ENCODE peak calls at places on chromosomes 7 and 10, in seven cellular contexts. One of them, this sample, is unnamed. For H3K4me1, the result is how much of the 10 kb centered on the place peaks cover.

GRCh38 chr10:29324220-29324831 is 35.5 kb downstream of the LYZL1 start:
- ATAC-seq in upper lobe of left lung: no peak
- ATAC-seq in K562: no peak
- ATAC-seq in HCT116: no peak
- ATAC-seq in GM12878: no peak
- ATAC-seq in Panc1: no peak
- ATAC-seq in HepG2: peak
- ATAC-seq in this sample: no peak

GRCh38 chr7:156073366-156074052 is 261.2 kb upstream of the SHH start:
- ATAC-seq in upper lobe of left lung: no peak
- ATAC-seq in K562: no peak
- ATAC-seq in HCT116: no peak
- ATAC-seq in GM12878: no peak
- ATAC-seq in Panc1: no peak
- ATAC-seq in HepG2: no peak
- ATAC-seq in this sample: no peak

GRCh38 chr10:127878474-127879055 is 14.2 kb downstream of the CLRN3 start:
- ATAC-seq in upper lobe of left lung: peak
- ATAC-seq in K562: no peak
- ATAC-seq in HCT116: no peak
- ATAC-seq in GM12878: no peak
- ATAC-seq in Panc1: no peak
- ATAC-seq in HepG2: no peak
- ATAC-seq in this sample: peak

GRCh38 chr10:35685402-35685801 is 43.3 kb upstream of the FZD8 start:
- ATAC-seq in upper lobe of left lung: no peak
- ATAC-seq in K562: no peak
- ATAC-seq in HCT116: no peak
- ATAC-seq in GM12878: no peak
- ATAC-seq in Panc1: no peak
- ATAC-seq in HepG2: peak
- ATAC-seq in this sample: no peak

GRCh38 chr10:103479135-103479534 is at the start of gene CALHM3:
- ATAC-seq in upper lobe of left lung: peak
- ATAC-seq in K562: peak
- ATAC-seq in HCT116: peak
- ATAC-seq in GM12878: no peak
- ATAC-seq in Panc1: peak
- ATAC-seq in HepG2: peak
- ATAC-seq in this sample: no peak

GRCh38 chr7:64320547-64321495 is 7.1 kb downstream of the ZNF736 start:
- ATAC-seq in upper lobe of left lung: no peak
- ATAC-seq in K562: peak
- ATAC-seq in HCT116: no peak
- ATAC-seq in GM12878: peak
- ATAC-seq in Panc1: no peak
- ATAC-seq in HepG2: no peak
- ATAC-seq in this sample: no peak

GRCh38 chr7:65254061-65254460 is 119.6 kb upstream of the ZNF92 start:
- ATAC-seq in upper lobe of left lung: no peak
- ATAC-seq in K562: no peak
- ATAC-seq in HCT116: no peak
- ATAC-seq in GM12878: no peak
- ATAC-seq in Panc1: no peak
- ATAC-seq in HepG2: no peak
- ATAC-seq in this sample: no peak

GRCh38 chr7:87767827-87768226 is 108.3 kb downstream of the SLC25A40 start:
- ATAC-seq in upper lobe of left lung: no peak
- ATAC-seq in K562: no peak
- ATAC-seq in HCT116: no peak
- ATAC-seq in GM12878: no peak
- ATAC-seq in Panc1: no peak
- ATAC-seq in HepG2: peak
- ATAC-seq in this sample: no peak

GRCh38 chr10:17729630-17730029 is 22.4 kb upstream of the TMEM236 start:
- ATAC-seq in upper lobe of left lung: no peak
- ATAC-seq in K562: no peak
- ATAC-seq in HCT116: no peak
- ATAC-seq in GM12878: no peak
- ATAC-seq in Panc1: no peak
- ATAC-seq in HepG2: no peak
- ATAC-seq in this sample: no peak

GRCh38 chr7:69738396-69738889 is 140.2 kb downstream of the AUTS2 start:
- ATAC-seq in upper lobe of left lung: no peak
- ATAC-seq in K562: no peak
- ATAC-seq in HCT116: no peak
- ATAC-seq in GM12878: peak
- ATAC-seq in Panc1: peak
- ATAC-seq in HepG2: no peak
- ATAC-seq in this sample: no peak

GRCh38 chr10:29392376-29393021 is 103.6 kb downstream of the LYZL1 start:
- ATAC-seq in upper lobe of left lung: peak
- ATAC-seq in K562: peak
- ATAC-seq in HCT116: peak
- ATAC-seq in GM12878: peak
- ATAC-seq in Panc1: no peak
- ATAC-seq in HepG2: peak
- ATAC-seq in this sample: peak

GRCh38 chr10:75406158-75407065 is 4.8 kb upstream of the ZNF503 start:
- ATAC-seq in upper lobe of left lung: no peak
- ATAC-seq in K562: no peak
- ATAC-seq in HCT116: no peak
- ATAC-seq in GM12878: no peak
- ATAC-seq in Panc1: no peak
- ATAC-seq in HepG2: no peak
- ATAC-seq in this sample: no peak

GRCh38 chr10:118332247-118332646 is 9.9 kb downstream of the FAM204A start:
- ATAC-seq in upper lobe of left lung: no peak
- ATAC-seq in K562: peak
- ATAC-seq in HCT116: peak
- ATAC-seq in GM12878: peak
- ATAC-seq in Panc1: no peak
- ATAC-seq in HepG2: no peak
- ATAC-seq in this sample: no peak

GRCh38 chr7:55056577-55057480 is 38.0 kb downstream of the EGFR start:
- ATAC-seq in upper lobe of left lung: peak
- ATAC-seq in K562: no peak
- ATAC-seq in HCT116: no peak
- ATAC-seq in GM12878: no peak
- ATAC-seq in Panc1: no peak
- ATAC-seq in HepG2: peak
- ATAC-seq in this sample: peak
- H3K27ac ChIP-seq in upper lobe of left lung: no peak
- H3K27ac ChIP-seq in K562: no peak
- H3K27ac ChIP-seq in HCT116: no peak
- H3K27ac ChIP-seq in GM12878: no peak
- H3K27ac ChIP-seq in Panc1: peak
- H3K27ac ChIP-seq in HepG2: no peak
- H3K27ac ChIP-seq in this sample: peak

GRCh38 chr7:45111298-45112223 is at the start of gene TBRG4:
- ATAC-seq in upper lobe of left lung: peak
- ATAC-seq in K562: peak
- ATAC-seq in HCT116: peak
- ATAC-seq in GM12878: peak
- ATAC-seq in Panc1: peak
- ATAC-seq in HepG2: peak
- ATAC-seq in this sample: peak
- H3K4me1 ChIP-seq in upper lobe of left lung: under half
- H3K4me1 ChIP-seq in K562: under half
- H3K4me1 ChIP-seq in HCT116: under half
- H3K4me1 ChIP-seq in GM12878: under half
- H3K4me1 ChIP-seq in Panc1: under half
- H3K4me1 ChIP-seq in HepG2: half or more
- H3K4me1 ChIP-seq in this sample: under half

GRCh38 chr10:21398549-21399345 is 126.7 kb downstream of the SKIDA1 start:
- ATAC-seq in upper lobe of left lung: no peak
- ATAC-seq in K562: no peak
- ATAC-seq in HCT116: peak
- ATAC-seq in GM12878: no peak
- ATAC-seq in Panc1: peak
- ATAC-seq in HepG2: no peak
- ATAC-seq in this sample: no peak
- TF ChIP-seq POLR2AphosphoS5 in upper lobe of left lung: no peak
- TF ChIP-seq POLR2AphosphoS5 in K562: no peak
- TF ChIP-seq POLR2AphosphoS5 in HCT116: no peak
- TF ChIP-seq POLR2AphosphoS5 in GM12878: no peak
- TF ChIP-seq POLR2AphosphoS5 in Panc1: no peak
- TF ChIP-seq POLR2AphosphoS5 in HepG2: no peak
- TF ChIP-seq POLR2AphosphoS5 in this sample: no peak

GRCh38 chr7:39589323-39590111 is 23.3 kb downstream of the YAE1 start:
- ATAC-seq in upper lobe of left lung: peak
- ATAC-seq in K562: peak
- ATAC-seq in HCT116: peak
- ATAC-seq in GM12878: peak
- ATAC-seq in Panc1: peak
- ATAC-seq in HepG2: no peak
- ATAC-seq in this sample: peak
- H3K27ac ChIP-seq in upper lobe of left lung: peak
- H3K27ac ChIP-seq in K562: peak
- H3K27ac ChIP-seq in HCT116: no peak
- H3K27ac ChIP-seq in GM12878: no peak
- H3K27ac ChIP-seq in Panc1: no peak
- H3K27ac ChIP-seq in HepG2: no peak
- H3K27ac ChIP-seq in this sample: no peak

GRCh38 chr7:146781352-146782116 is 664.9 kb downstream of the CNTNAP2 start:
- ATAC-seq in upper lobe of left lung: no peak
- ATAC-seq in K562: no peak
- ATAC-seq in HCT116: no peak
- ATAC-seq in GM12878: no peak
- ATAC-seq in Panc1: no peak
- ATAC-seq in HepG2: no peak
- ATAC-seq in this sample: no peak
- H3K4me1 ChIP-seq in upper lobe of left lung: under half
- H3K4me1 ChIP-seq in K562: under half
- H3K4me1 ChIP-seq in HCT116: under half
- H3K4me1 ChIP-seq in GM12878: under half
- H3K4me1 ChIP-seq in Panc1: under half
- H3K4me1 ChIP-seq in HepG2: under half
- H3K4me1 ChIP-seq in this sample: under half

DNA sequence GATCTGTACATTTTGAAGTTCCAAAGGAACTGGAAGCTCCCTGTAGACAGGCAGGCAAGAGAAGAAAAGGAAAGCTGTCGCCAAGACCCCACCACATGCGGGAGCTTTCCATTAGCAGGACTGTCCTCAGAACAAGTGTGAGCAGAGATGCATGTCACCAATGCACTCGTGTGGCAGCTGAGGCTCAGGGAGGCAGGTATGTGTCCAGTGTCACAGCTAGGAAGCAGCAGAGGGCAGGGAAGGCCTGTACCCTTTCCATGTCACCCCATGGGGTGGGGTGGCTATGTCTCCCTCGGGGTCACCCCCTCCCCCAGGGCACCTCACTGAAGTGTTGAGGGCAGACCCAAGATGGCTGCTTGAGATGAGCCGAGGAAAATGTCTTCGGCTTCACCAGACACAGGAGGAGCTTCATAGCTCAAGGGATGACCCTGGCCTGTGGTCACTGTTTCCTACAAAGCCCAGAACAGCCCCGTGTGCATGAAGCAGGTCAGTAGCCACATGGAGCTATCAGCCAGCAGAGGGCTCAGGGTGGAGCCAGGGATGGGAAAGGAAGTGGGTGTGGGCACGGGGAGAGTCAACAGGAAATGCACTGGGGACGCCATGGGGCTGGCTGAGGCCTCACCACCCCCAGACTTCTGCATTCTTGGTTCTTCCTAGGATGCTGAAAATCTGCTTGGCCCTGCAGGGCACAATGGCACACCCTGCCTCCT is 96.6 kb downstream of the FAM53B start:
- ATAC-seq in upper lobe of left lung: peak
- ATAC-seq in K562: peak
- ATAC-seq in HCT116: peak
- ATAC-seq in GM12878: peak
- ATAC-seq in Panc1: peak
- ATAC-seq in HepG2: peak
- ATAC-seq in this sample: peak
- TF ChIP-seq POLR2AphosphoS5 in upper lobe of left lung: peak
- TF ChIP-seq POLR2AphosphoS5 in K562: no peak
- TF ChIP-seq POLR2AphosphoS5 in HCT116: no peak
- TF ChIP-seq POLR2AphosphoS5 in GM12878: no peak
- TF ChIP-seq POLR2AphosphoS5 in Panc1: no peak
- TF ChIP-seq POLR2AphosphoS5 in HepG2: no peak
- TF ChIP-seq POLR2AphosphoS5 in this sample: no peak

DNA sequence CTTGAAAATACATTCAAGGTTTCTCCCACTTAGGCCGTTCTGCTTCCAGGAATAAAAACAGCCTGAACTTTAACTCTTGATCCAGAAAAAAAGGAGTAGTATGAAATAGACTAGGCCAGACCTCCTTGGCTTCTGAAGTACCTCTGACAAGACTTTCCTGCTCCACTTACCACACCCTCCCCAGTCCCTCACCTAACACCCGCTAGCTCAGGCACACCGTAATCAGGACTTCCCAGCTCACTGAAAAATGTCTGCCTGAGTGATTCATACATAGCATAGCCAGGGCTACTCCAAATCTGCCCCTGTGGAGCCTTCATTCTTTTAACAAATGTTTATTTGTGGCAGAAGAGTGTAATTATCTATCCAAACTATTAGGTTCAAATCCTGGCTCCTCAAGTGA is 30.3 kb upstream of the IL6 start:
- ATAC-seq in upper lobe of left lung: peak
- ATAC-seq in K562: peak
- ATAC-seq in HCT116: no peak
- ATAC-seq in GM12878: no peak
- ATAC-seq in Panc1: no peak
- ATAC-seq in HepG2: peak
- ATAC-seq in this sample: no peak
- H3K27ac ChIP-seq in upper lobe of left lung: no peak
- H3K27ac ChIP-seq in K562: peak
- H3K27ac ChIP-seq in HCT116: no peak
- H3K27ac ChIP-seq in GM12878: no peak
- H3K27ac ChIP-seq in Panc1: no peak
- H3K27ac ChIP-seq in HepG2: no peak
- H3K27ac ChIP-seq in this sample: no peak

This sample was measured in gastroesophageal sphincter.